ENCODE peak calls at places on chromosomes 3 and 15, in eight cellular contexts. Y, K, C, D, L, A, N and T are unnamed samples.

GRCh38 chr3:42742688-42743087 is 30.4 kb downstream of the CCDC13 start:
- DNase-seq in D (no peak), K (no peak), N (no peak), A (no peak), Y (no peak), L (no peak), C (no peak), T (no peak)

GRCh38 chr3:192892981-192893827 is 24.5 kb downstream of the MB21D2 start:
- DNase-seq in D (peak), K (peak), N (peak), L (no peak), Y (peak), A (peak), C (peak), T (peak)

GRCh38 chr15:33934396-33934795 is 33.9 kb upstream of the CHRM5 start:
- DNase-seq in D (no peak), A (no peak), C (no peak), K (no peak), N (no peak), Y (no peak), L (no peak), T (no peak)

GRCh38 chr3:120673116-120673515 is 8.9 kb downstream of the HGD start:
- DNase-seq in A (no peak), D (no peak), Y (no peak), C (no peak), L (no peak), N (no peak), K (no peak), T (no peak)

GRCh38 chr15:27499191-27499590 is 528.2 kb downstream of the GABRG3 start:
- DNase-seq in C (no peak), Y (no peak), N (no peak), A (no peak), L (no peak), D (no peak), K (no peak), T (no peak)

GRCh38 chr3:156459434-156459833 is 95.5 kb downstream of the SSR3 start:
- DNase-seq in D (no peak), L (no peak), N (no peak), Y (no peak), C (no peak), K (no peak), A (no peak), T (no peak)

GRCh38 chr3:170977911-170978310 is 48.6 kb downstream of the SLC2A2 start:
- DNase-seq in Y (no peak), N (no peak), C (peak), L (no peak), D (no peak), A (no peak), K (no peak), T (peak)

GRCh38 chr15:43410572-43411214 is 39.8 kb downstream of the TUBGCP4 start:
- DNase-seq in L (no peak), Y (no peak), A (no peak), N (no peak), C (peak), D (no peak), K (no peak), T (no peak)

GRCh38 chr15:26298666-26299065 is 435.5 kb upstream of the ATP10A start:
- DNase-seq in K (no peak), C (no peak), N (no peak), Y (no peak), L (no peak), A (no peak), D (no peak), T (no peak)

GRCh38 chr3:32620911-32621310 is 50.3 kb upstream of the DYNC1LI1 start:
- DNase-seq in D (no peak), C (no peak), L (no peak), N (no peak), Y (no peak), K (no peak), A (no peak), T (no peak)

GRCh38 chr3:148211725-148212124 is 486.0 kb upstream of the AGTR1 start:
- DNase-seq in A (peak), Y (no peak), C (peak), L (no peak), N (peak), K (no peak), D (no peak), T (peak)

GRCh38 chr3:112647122-112647521 is 6.2 kb upstream of the CCDC80 start:
- DNase-seq in D (no peak), Y (no peak), C (peak), K (no peak), L (no peak), N (peak), A (no peak), T (peak)

GRCh38 chr3:178804606-178805005 is 267.0 kb downstream of the ZMAT3 start:
- DNase-seq in K (no peak), N (no peak), Y (no peak), L (no peak), C (no peak), D (no peak), A (no peak), T (no peak)

GRCh38 chr3:197151562-197151961 is 121.9 kb upstream of the MELTF start:
- DNase-seq in D (no peak), N (peak), C (peak), L (peak), K (no peak), A (no peak), Y (no peak), T (peak)

GRCh38 chr3:54967586-54968244 is 39.9 kb upstream of the LRTM1 start:
- DNase-seq in Y (no peak), A (no peak), D (no peak), C (peak), L (no peak), K (no peak), N (no peak), T (no peak)

GRCh38 chr15:81268881-81269601 is 54.9 kb downstream of the STARD5 start:
- DNase-seq in A (no peak), D (no peak), K (no peak), Y (no peak), N (no peak), C (no peak), L (no peak), T (no peak)

GRCh38 chr3:65285956-65286355 is 598.2 kb upstream of the ADAMTS9 start:
- DNase-seq in Y (no peak), C (no peak), L (no peak), D (no peak), K (no peak), N (no peak), A (no peak), T (no peak)

GRCh38 chr15:78208887-78209645 is 25.3 kb downstream of the ACSBG1 start:
- DNase-seq in K (no peak), L (no peak), Y (no peak), A (peak), N (no peak), C (no peak), D (no peak), T (no peak)

GRCh38 chr15:101020945-101021344 is 101.8 kb downstream of the LRRK1 start:
- DNase-seq in Y (no peak), D (no peak), C (no peak), A (no peak), K (no peak), N (no peak), L (no peak), T (no peak)

GRCh38 chr3:170717410-170718402 is 131.8 kb upstream of the SLC7A14 start:
- DNase-seq in N (no peak), Y (peak), D (peak), C (peak), K (no peak), A (no peak), L (no peak), T (no peak)

GRCh38 chr3:65761431-65761830 is 277.3 kb downstream of the MAGI1 start:
- DNase-seq in K (no peak), D (no peak), Y (no peak), A (no peak), N (no peak), L (no peak), C (no peak), T (no peak)

GRCh38 chr3:66998899-66999235 is 760 bp downstream of the KBTBD8 start:
- DNase-seq in C (peak), K (no peak), N (no peak), L (no peak), A (no peak), Y (no peak), D (no peak), T (no peak)

GRCh38 chr3:50532062-50532705 is 28.8 kb upstream of the CACNA2D2 start:
- DNase-seq in A (no peak), D (no peak), C (no peak), L (no peak), N (no peak), Y (no peak), K (no peak), T (no peak)

GRCh38 chr15:31591908-31592307 is 265.3 kb downstream of the KLF13 start:
- DNase-seq in N (no peak), D (no peak), L (no peak), A (no peak), Y (no peak), C (no peak), K (no peak), T (no peak)

GRCh38 chr15:70605606-70606410 is 157.6 kb downstream of the UACA start:
- DNase-seq in N (no peak), Y (no peak), D (peak), K (no peak), L (no peak), C (peak), A (peak), T (no peak)

GRCh38 chr15:91950631-91951384 is 97.3 kb downstream of the SLCO3A1 start:
- DNase-seq in N (no peak), D (no peak), Y (no peak), C (peak), L (no peak), A (no peak), K (no peak), T (no peak)

GRCh38 chr3:3005345-3005744 is 104.8 kb downstream of the IL5RA start:
- DNase-seq in Y (no peak), C (no peak), A (no peak), L (no peak), D (no peak), N (no peak), K (no peak), T (no peak)

GRCh38 chr3:14784087-14784596 is 34.6 kb upstream of the FGD5 start:
- DNase-seq in N (no peak), K (no peak), A (no peak), D (no peak), Y (peak), C (no peak), L (no peak), T (no peak)

GRCh38 chr3:99473321-99473751 is 165.1 kb upstream of the COL8A1 start:
- DNase-seq in L (no peak), A (no peak), D (no peak), C (peak), K (no peak), N (no peak), Y (no peak), T (no peak)

GRCh38 chr15:74799843-74800558 is 12.6 kb upstream of the LMAN1L start:
- DNase-seq in K (peak), L (peak), D (peak), Y (peak), C (peak), A (peak), N (no peak), T (no peak)

GRCh38 chr15:98408231-98408630 is 240.1 kb upstream of the IGF1R start:
- DNase-seq in A (no peak), L (no peak), D (no peak), C (no peak), Y (no peak), K (no peak), N (peak), T (peak)

GRCh38 chr3:111723293-111723963 is 128.3 kb upstream of the ZBED2 start:
- DNase-seq in D (no peak), K (no peak), N (no peak), C (peak), L (no peak), A (no peak), Y (no peak), T (no peak)

GRCh38 chr3:84125760-84126159 is 833.0 kb upstream of the CADM2 start:
- DNase-seq in D (no peak), A (no peak), K (no peak), L (no peak), C (no peak), Y (no peak), N (no peak), T (no peak)

GRCh38 chr15:59548501-59549230 is 62.9 kb upstream of the GCNT3 start:
- DNase-seq in K (no peak), D (no peak), N (no peak), C (no peak), L (no peak), A (no peak), Y (no peak), T (no peak)
- H3K4me3 ChIP-seq in K (no peak), D (no peak), N (no peak), C (no peak), L (no peak), A (no peak), Y (no peak), T (no peak)

GRCh38 chr15:93862791-93863190 is 368.6 kb upstream of the MCTP2 start:
- DNase-seq in K (no peak), D (peak), C (no peak), L (no peak), A (peak), Y (no peak), N (no peak), T (no peak)
- H3K4me3 ChIP-seq in K (no peak), D (no peak), C (no peak), L (no peak), A (no peak), Y (no peak), N (no peak), T (no peak)

GRCh38 chr3:45479627-45480026 is 91.3 kb downstream of the LARS2 start:
- DNase-seq in A (no peak), D (no peak), C (peak), L (no peak), N (no peak), Y (no peak), K (no peak), T (peak)
- H3K4me3 ChIP-seq in A (no peak), D (no peak), C (no peak), L (no peak), N (no peak), Y (no peak), K (no peak), T (no peak)

DNA sequence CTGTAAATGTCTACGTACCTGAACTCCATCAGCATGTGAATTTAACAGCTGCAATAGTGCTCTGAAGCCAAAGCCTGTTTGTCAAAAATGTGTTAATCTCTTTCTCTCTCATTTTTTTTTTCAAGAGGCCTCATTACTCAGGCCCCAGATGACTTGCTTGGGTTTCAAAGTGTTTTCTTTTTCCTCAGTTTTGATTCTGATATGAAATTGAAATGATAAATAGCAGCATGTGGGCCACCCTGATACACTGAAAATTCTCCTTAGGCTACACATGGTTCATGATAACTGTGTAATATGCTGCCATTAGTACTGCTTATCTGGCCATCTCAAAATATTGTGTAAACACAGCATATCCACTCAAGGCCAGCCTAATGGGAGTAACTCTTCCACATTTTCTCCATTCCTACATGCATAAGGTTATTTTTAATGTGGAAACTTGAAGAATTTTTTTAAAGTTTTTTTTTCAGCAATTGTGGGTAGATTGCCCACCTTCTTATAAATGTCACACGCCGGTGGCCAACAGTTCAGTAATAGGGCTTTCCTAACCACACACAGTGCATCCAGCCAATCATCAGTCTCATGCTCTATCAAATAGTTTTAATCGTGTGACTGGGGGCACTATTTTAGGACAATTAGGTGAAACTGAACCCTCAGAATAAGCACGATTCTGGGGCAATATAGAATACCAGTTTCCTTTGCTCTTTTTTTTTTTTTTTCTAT is 13.1 kb upstream of the DENND4A start:
- DNase-seq in L (no peak), C (no peak), N (no peak), Y (no peak), A (no peak), D (no peak), K (no peak), T (no peak)
- H3K4me3 ChIP-seq in L (no peak), C (no peak), N (no peak), Y (no peak), A (no peak), D (no peak), K (peak), T (no peak)

GRCh38 chr15:52788099-52788986 is 1.8 kb downstream of the ONECUT1 start:
- DNase-seq in L (peak), Y (no peak), C (no peak), A (no peak), N (no peak), K (no peak), D (no peak), T (no peak)
- H3K4me3 ChIP-seq in L (peak), Y (no peak), C (no peak), A (no peak), N (no peak), K (no peak), D (no peak), T (no peak)

DNA sequence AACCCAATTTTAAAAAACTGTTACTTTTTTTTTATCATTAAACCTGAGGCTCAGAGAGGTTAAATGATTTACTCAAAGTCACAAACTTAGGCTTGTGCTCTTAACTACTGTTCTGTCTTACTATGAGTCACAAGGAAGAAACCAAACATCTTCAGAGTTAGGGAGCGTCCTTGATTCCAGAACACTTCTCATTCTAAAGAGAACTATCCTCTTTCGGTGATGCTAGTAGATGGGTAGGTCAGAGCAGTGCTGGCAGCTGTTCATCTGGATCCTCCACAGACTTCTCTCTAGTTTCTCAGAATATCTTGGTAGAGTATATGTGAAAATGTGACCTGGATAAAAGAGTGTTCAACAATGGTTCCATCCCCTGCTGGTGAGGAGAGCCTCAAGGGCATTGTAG is 3.3 kb downstream of the ARL6IP5 start:
- DNase-seq in N (peak), D (no peak), L (no peak), A (no peak), Y (no peak), K (no peak), C (peak), T (no peak)
- H3K4me3 ChIP-seq in N (no peak), D (peak), L (no peak), A (no peak), Y (peak), K (peak), C (peak), T (peak)

GRCh38 chr3:128313936-128314335 is 152.8 kb downstream of the DNAJB8 start:
- DNase-seq in K (no peak), L (no peak), A (no peak), Y (no peak), N (no peak), C (no peak), D (no peak), T (no peak)
- H3K4me3 ChIP-seq in K (no peak), L (no peak), A (no peak), Y (no peak), N (no peak), C (no peak), D (no peak), T (no peak)

GRCh38 chr15:63044077-63044644 is 1.6 kb downstream of the TPM1 start:
- DNase-seq in N (no peak), D (no peak), C (no peak), K (no peak), Y (no peak), L (no peak), A (no peak), T (no peak)

GRCh38 chr15:63041982-63042878 is at the start of gene TPM1:
- DNase-seq in A (peak), L (peak), C (peak), N (peak), K (no peak), D (peak), Y (peak), T (no peak)

GRCh38 chr15:63041402-63041977 is 1.1 kb upstream of the TPM1 start:
- DNase-seq in A (no peak), L (no peak), Y (no peak), N (no peak), K (no peak), D (no peak), C (no peak), T (no peak)

GRCh38 chr15:63043391-63044076 is 987 bp downstream of the TPM1 start:
- DNase-seq in C (no peak), Y (peak), A (no peak), D (peak), K (no peak), N (no peak), L (peak), T (no peak)

GRCh38 chr15:63042879-63043340 is 363 bp downstream of the TPM1 start:
- DNase-seq in A (no peak), Y (peak), C (no peak), N (no peak), K (no peak), D (peak), L (no peak), T (no peak)
- H3K4me3 ChIP-seq in A (peak), Y (peak), C (peak), N (peak), K (no peak), D (peak), L (peak), T (peak)